ENCODE peak calls at places on chromosomes 11 and 22, in ten cellular contexts. E is fibroblast of lung, C is progenitor cell of endocrine pancreas, H is NCI-H748 treated with DMSO at 0.1 percent for 48 hours, I is HEK293T, U is MCF 10A, B is AG08396, X is foreskin fibroblast, N is left ventricle myocardium inferior, J is hypothalamus. S is an unnamed sample.

GRCh38 chr11:47948137-47948536 is 32.2 kb upstream of the PTPRJ start:
- DNase-seq in U (no peak), H (no peak), J (no peak), N (no peak), B (no peak), C (no peak), I (no peak), X (no peak), E (peak; percentile 55), S (no peak)

GRCh38 chr22:37163618-37164534 is 14.2 kb upstream of the IL2RB start:
- DNase-seq in B (no peak), E (no peak), U (no peak), J (no peak), X (no peak), H (no peak), I (no peak), N (no peak), C (no peak), S (peak; percentile 10)

GRCh38 chr22:34781676-34782075 is 284.3 kb upstream of the ISX start:
- DNase-seq in J (no peak), H (no peak), B (no peak), X (no peak), E (no peak), U (no peak), C (no peak), I (no peak), N (no peak), S (no peak)

GRCh38 chr11:69167916-69168691 is 12.4 kb downstream of the SMIM38 start:
- DNase-seq in E (no peak), X (peak; percentile 68), U (peak; percentile 74), N (no peak), I (no peak), C (no peak), B (no peak), J (no peak), H (no peak), S (no peak)

GRCh38 chr22:40593460-40594273 is 42.9 kb downstream of the MRTFA start:
- DNase-seq in C (no peak), N (no peak), B (no peak), U (no peak), I (no peak), H (peak; percentile 8), X (no peak), E (no peak), J (no peak), S (no peak)

GRCh38 chr11:74566386-74566960 is 25.9 kb upstream of the POLD3 start:
- DNase-seq in U (no peak), C (no peak), N (no peak), X (peak; percentile 5), B (no peak), J (no peak), E (no peak), I (no peak), H (no peak), S (no peak)

GRCh38 chr22:39574779-39575551 is 4.4 kb downstream of the CACNA1I start:
- DNase-seq in E (peak; percentile 94), B (peak; percentile 91), X (peak; percentile 93), I (no peak), H (no peak), U (peak; percentile 84), J (no peak), C (no peak), N (no peak), S (peak; percentile 26)

GRCh38 chr22:26709617-26710390 is 52.4 kb downstream of the MIAT start:
- DNase-seq in N (no peak), H (no peak), U (peak; percentile 28), E (peak; percentile 76), B (peak; percentile 69), X (peak; percentile 79), C (no peak), J (no peak), I (no peak), S (no peak)

GRCh38 chr11:119029340-119030028 is 1.2 kb downstream of the SLC37A4 start:
- DNase-seq in X (no peak), N (no peak), I (peak; percentile 34), B (no peak), H (no peak), U (no peak), C (no peak), J (no peak), E (no peak), S (no peak)

GRCh38 chr11:2655834-2656622 is 43.8 kb downstream of the KCNQ1OT1 start:
- DNase-seq in X (no peak), N (no peak), I (peak; percentile 2), H (no peak), J (no peak), E (peak; percentile 89), C (no peak), U (peak; percentile 59), B (peak; percentile 38), S (no peak)

GRCh38 chr11:93490996-93491618 is 52.1 kb downstream of the SMCO4 start:
- DNase-seq in C (no peak), X (no peak), J (no peak), I (no peak), N (no peak), H (no peak), E (no peak), U (no peak), B (no peak), S (no peak)

S was measured in left cardiac atrium.